ENCODE peak calls at places on chromosomes 1 and 21, in five cellular contexts. D, Q, E, L and P are unnamed samples.

GRCh38 chr1:162075862-162076261 is 6.4 kb downstream of the NOS1AP start:
- DNase-seq in Q (no peak), E (no peak), D (no peak), L (no peak), P (no peak)

GRCh38 chr21:42121792-42122191 is 50.7 kb downstream of the UMODL1 start:
- DNase-seq in D (no peak), L (no peak), Q (no peak), E (no peak), P (no peak)

GRCh38 chr1:98277111-98277510 is 356.3 kb upstream of the DPYD start:
- DNase-seq in Q (peak; percentile 40), L (no peak), E (no peak), D (no peak), P (peak; percentile 42)

GRCh38 chr1:151156515-151156819 is at the start of gene TNFAIP8L2:
- DNase-seq in L (no peak), Q (no peak), D (peak; percentile 44), E (no peak), P (no peak)

GRCh38 chr1:232302376-232303049 is 327.4 kb downstream of the SIPA1L2 start:
- DNase-seq in E (no peak), L (no peak), Q (no peak), D (no peak), P (no peak)

GRCh38 chr1:20102875-20103274 is 16.5 kb downstream of the PLA2G2D start:
- DNase-seq in L (no peak), E (no peak), Q (peak; percentile 42), D (no peak), P (peak; percentile 35)

GRCh38 chr1:198641506-198641905 is 2.7 kb downstream of the PTPRC start:
- DNase-seq in L (no peak), Q (no peak), D (no peak), E (no peak), P (no peak)

GRCh38 chr1:165842363-165843129 is 15.1 kb downstream of the UCK2 start:
- DNase-seq in E (no peak), Q (no peak), D (no peak), L (no peak), P (peak; percentile 57)

GRCh38 chr1:81808760-81809159 is 8.0 kb downstream of the ADGRL2 start:
- DNase-seq in L (no peak), Q (no peak), E (no peak), D (peak; percentile 52), P (peak; percentile 80)

GRCh38 chr1:30697571-30697970 is 25.8 kb downstream of the MATN1 start:
- DNase-seq in Q (no peak), L (no peak), D (no peak), E (no peak), P (no peak)

GRCh38 chr1:107263291-107263790 is 122.5 kb downstream of the NTNG1 start:
- DNase-seq in D (no peak), E (no peak), L (no peak), Q (no peak), P (no peak)

GRCh38 chr21:33657124-33657842 is 15.0 kb downstream of the ITSN1 start:
- DNase-seq in D (no peak), E (no peak), L (no peak), Q (no peak), P (peak; percentile 33)

GRCh38 chr21:45618846-45619485 is 24.6 kb upstream of the PCBP3 start:
- DNase-seq in E (no peak), D (no peak), Q (no peak), L (peak; percentile 11), P (no peak)

GRCh38 chr1:207826557-207827487 is 75.0 kb downstream of the CD46 start:
- DNase-seq in Q (no peak), D (no peak), E (no peak), L (no peak), P (peak; percentile 35)

GRCh38 chr1:24801169-24801568 is 55.9 kb downstream of the CLIC4 start:
- DNase-seq in Q (no peak), D (no peak), E (no peak), L (no peak), P (no peak)

GRCh38 chr1:6317101-6317760 is 56.3 kb upstream of the GPR153 start:
- DNase-seq in D (no peak), E (no peak), Q (peak; percentile 6), L (no peak), P (no peak)

GRCh38 chr21:39511102-39511501 is 59.3 kb downstream of the SH3BGR start:
- DNase-seq in L (no peak), Q (no peak), E (no peak), D (no peak), P (no peak)

GRCh38 chr1:228647523-228648444 is 87.5 kb upstream of the RHOU start:
- DNase-seq in E (peak; percentile 30), Q (peak; percentile 11), D (peak; percentile 77), L (no peak), P (peak; percentile 81)

GRCh38 chr1:99456536-99456935 is 189.4 kb upstream of the PALMD start:
- DNase-seq in L (no peak), Q (no peak), E (no peak), D (no peak), P (no peak)

GRCh38 chr1:27598902-27599528 is 4.9 kb downstream of the AHDC1 start:
- DNase-seq in D (no peak), L (no peak), Q (no peak), E (no peak), P (peak; percentile 73)

GRCh38 chr1:35660581-35661473 is 19.5 kb upstream of the PSMB2 start:
- DNase-seq in D (peak; percentile 89), E (peak; percentile 26), L (no peak), Q (no peak), P (peak; percentile 91)

GRCh38 chr1:183996396-183996795 is 41.1 kb downstream of the COLGALT2 start:
- DNase-seq in L (no peak), D (peak; percentile 53), E (no peak), Q (no peak), P (no peak)

GRCh38 chr1:30885580-30886513 is 22.7 kb downstream of the SDC3 start:
- DNase-seq in Q (no peak), E (no peak), L (no peak), D (no peak), P (peak; percentile 85)

GRCh38 chr1:54283997-54284385 is 84.0 kb downstream of the MRPL37 start:
- DNase-seq in D (no peak), E (no peak), L (no peak), Q (no peak), P (no peak)